ENCODE peak calls at places on chromosomes 3 and 15, in four cellular contexts. T, A, E and Q are unnamed samples.
A peak's percentile ranks its signal among the peaks of the same experiment; 100 is the strongest.

GRCh38 chr3:16183601-16184270 is 9.3 kb downstream of the GALNT15 start:
- DNase-seq in T (no peak), A (no peak), E (no peak), Q (no peak)

GRCh38 chr3:102536479-102536878 is 101.7 kb downstream of the ZPLD1 start:
- DNase-seq in T (no peak), A (peak; percentile 16), E (no peak), Q (peak; percentile 9)

GRCh38 chr3:193761969-193762368 is 169.0 kb downstream of the OPA1 start:
- DNase-seq in T (no peak), A (no peak), E (no peak), Q (no peak)

GRCh38 chr15:68492855-68493254 is 60.9 kb upstream of the ITGA11 start:
- DNase-seq in T (no peak), A (no peak), E (no peak), Q (no peak)

GRCh38 chr3:162400697-162401096 is 904.1 kb downstream of the OTOL1 start:
- DNase-seq in T (no peak), A (no peak), E (no peak), Q (no peak)

GRCh38 chr15:49624046-49624445 is 3.2 kb downstream of the DTWD1 start:
- DNase-seq in T (no peak), A (no peak), E (no peak), Q (no peak)

GRCh38 chr3:140062461-140062860 is 127.5 kb downstream of the CLSTN2 start:
- DNase-seq in T (no peak), A (no peak), E (no peak), Q (no peak)

GRCh38 chr3:3015472-3016089 is 94.6 kb downstream of the IL5RA start:
- DNase-seq in T (no peak), A (peak; percentile 15), E (no peak), Q (peak; percentile 18)

GRCh38 chr15:62020576-62021160 is 39.6 kb downstream of the VPS13C start:
- DNase-seq in T (no peak), A (no peak), E (no peak), Q (no peak)

GRCh38 chr15:79412429-79412828 is 19.7 kb upstream of the MINAR1 start:
- DNase-seq in T (no peak), A (no peak), E (no peak), Q (no peak)

GRCh38 chr3:120563356-120564022 is 32.6 kb upstream of the NDUFB4 start:
- DNase-seq in T (no peak), A (no peak), E (no peak), Q (no peak)

GRCh38 chr3:120561251-120562045 is 34.7 kb upstream of the NDUFB4 start:
- DNase-seq in T (no peak), A (peak; percentile 35), E (no peak), Q (no peak)

GRCh38 chr3:120559228-120560061 is 36.7 kb upstream of the NDUFB4 start:
- DNase-seq in T (no peak), A (peak; percentile 15), E (no peak), Q (no peak)

GRCh38 chr3:120558784-120559227 is 37.3 kb upstream of the NDUFB4 start:
- DNase-seq in T (no peak), A (peak; percentile 66), E (peak; percentile 33), Q (peak; percentile 80)

DNA sequence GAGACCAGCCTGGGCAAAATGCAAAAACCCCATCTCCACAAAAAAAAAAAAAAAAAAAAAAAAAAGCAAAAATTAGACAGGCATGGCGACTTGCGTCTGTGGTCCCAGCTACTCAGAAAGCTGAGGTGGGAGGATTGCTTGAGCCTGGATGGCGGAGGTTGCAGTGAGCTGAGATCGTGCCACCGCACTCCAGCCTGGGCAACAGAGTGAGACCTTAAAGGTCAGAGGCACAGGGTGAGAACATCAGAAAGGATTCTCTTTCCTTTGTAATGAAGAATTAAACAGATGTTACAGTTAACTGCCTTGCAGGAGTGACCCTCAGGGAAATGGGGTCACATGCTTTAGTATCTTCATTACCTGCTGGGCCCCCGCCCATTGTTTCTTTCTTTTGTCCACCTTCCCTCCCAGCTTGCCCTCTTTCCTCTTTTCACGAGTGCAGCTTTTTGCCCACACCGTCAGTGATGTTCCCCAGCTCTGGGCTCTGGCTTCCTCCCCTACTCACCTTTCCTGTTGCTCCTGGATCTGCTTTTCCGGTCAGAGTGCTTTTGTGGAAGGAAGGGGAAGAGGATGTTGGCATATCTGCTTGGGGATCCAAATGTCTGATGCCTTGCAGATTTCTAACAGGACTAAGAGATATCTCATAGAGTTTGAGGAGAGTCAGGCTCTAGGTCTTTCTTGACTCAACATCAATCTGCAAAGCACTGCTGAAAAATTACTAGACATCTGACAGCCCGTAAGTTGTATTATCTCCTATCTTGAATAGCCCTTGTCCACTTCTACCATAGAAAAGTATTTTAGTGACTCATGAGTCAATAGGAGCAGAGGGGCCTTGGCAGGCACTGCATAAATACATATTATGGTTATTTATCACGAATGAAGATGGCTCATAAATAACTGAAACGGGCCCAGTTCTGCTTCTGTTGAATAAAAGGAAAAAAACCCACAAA is 35.6 kb upstream of the NDUFB4 start:
- DNase-seq in T (no peak), A (no peak), E (no peak), Q (no peak)
- H3K4me3 ChIP-seq in T (no peak overlapping the region), A (no peak overlapping the region), E (no peak overlapping the region), Q (no peak overlapping the region)

GRCh38 chr3:127662051-127662469 is 10.7 kb upstream of the ABTB1 start:
- DNase-seq in T (no peak), A (no peak), E (no peak), Q (no peak)

GRCh38 chr3:127668906-127669305 is 3.8 kb upstream of the ABTB1 start:
- DNase-seq in T (no peak), A (no peak), E (no peak), Q (no peak)

GRCh38 chr3:127667119-127667681 is 5.6 kb upstream of the ABTB1 start:
- DNase-seq in T (no peak), A (no peak), E (no peak), Q (no peak)

GRCh38 chr3:127666684-127667083 is 6.1 kb upstream of the ABTB1 start:
- DNase-seq in T (no peak), A (no peak), E (no peak), Q (no peak)

DNA sequence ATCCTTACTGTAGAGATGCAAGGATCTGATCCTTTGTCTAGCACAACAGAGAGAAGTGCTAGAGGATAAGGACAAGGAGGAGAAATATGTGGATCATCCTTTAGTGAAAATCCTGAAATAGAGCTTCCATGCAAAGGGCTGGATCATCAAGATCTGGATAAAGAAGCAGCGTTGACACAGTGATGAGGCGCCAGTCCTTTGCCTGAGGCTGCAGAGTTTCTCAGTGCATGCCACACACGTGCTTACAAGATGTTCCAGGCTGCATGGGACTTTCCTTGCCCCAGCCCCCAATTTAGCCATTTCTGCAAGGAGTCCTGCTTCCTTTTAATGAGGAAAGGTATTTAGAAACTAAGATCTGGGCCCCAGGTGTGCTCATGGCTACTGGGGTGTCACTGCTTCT is 7.2 kb upstream of the ABTB1 start:
- DNase-seq in T (no peak), A (no peak), E (no peak), Q (no peak)
- TF ChIP-seq YY1 in T (no peak), A (no peak), E (no peak), Q (no peak)

GRCh38 chr15:101615414-101615985 is 36.7 kb downstream of the TM2D3 start:
- DNase-seq in T (no peak), A (no peak), E (no peak), Q (no peak)
- TF ChIP-seq SUZ12 in T (no peak), A (no peak), E (no peak), Q (no peak)

GRCh38 chr3:157081681-157082210 is 78.2 kb downstream of the CCNL1 start:
- DNase-seq in T (peak; percentile 86), A (peak; percentile 68), E (no peak), Q (peak; percentile 87)
- H3K4me3 ChIP-seq in T (no peak overlapping the region), A (no peak overlapping the region), E (no peak overlapping the region), Q (no peak overlapping the region)

GRCh38 chr3:46423588-46423987 is 16.5 kb downstream of the CCRL2 start:
- DNase-seq in T (no peak), A (peak; percentile 3), E (no peak), Q (no peak)
- TF ChIP-seq YY1 in T (no peak), A (no peak), E (no peak), Q (no peak)

GRCh38 chr3:70899816-70900215 is 587.4 kb upstream of the MDFIC2 start:
- DNase-seq in T (no peak), A (no peak), E (no peak), Q (no peak)
- TF ChIP-seq SUZ12 in T (no peak), A (no peak), E (no peak), Q (no peak)

DNA sequence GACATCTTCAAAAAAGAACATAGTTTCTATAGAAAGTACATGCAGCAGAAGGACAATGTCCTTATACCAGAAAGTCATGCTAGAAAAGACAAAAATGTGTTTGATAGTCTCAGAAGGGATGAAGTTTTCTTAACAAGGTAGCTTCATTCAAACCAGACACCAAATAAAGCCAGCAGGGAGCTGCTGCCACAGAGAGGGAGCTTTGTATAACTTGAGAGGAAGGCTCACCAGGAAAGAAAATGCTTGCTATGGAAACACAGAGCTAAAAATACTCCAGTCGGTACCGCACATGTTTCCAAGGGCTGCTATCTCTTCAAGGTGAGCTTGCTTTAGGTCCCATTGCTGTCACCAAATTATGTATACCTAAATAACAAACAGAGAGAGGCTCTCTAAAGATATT is 1074.8 kb upstream of the ALCAM start:
- DNase-seq in T (no peak), A (no peak), E (no peak), Q (no peak)
- H3K4me3 ChIP-seq in T (no peak overlapping the region), A (no peak overlapping the region), E (no peak overlapping the region), Q (no peak overlapping the region)